ENCODE peak calls at places on chromosome 7, in eight cellular contexts. Z is SHP77; Y is CD8-positive, alpha-beta T cell; B is AG08395; E is Calu3; U is stimulated activated CD4-positive, alpha-beta T cell treated with anti-CD3 and anti-CD28 coated beads, Interleukin-4, amount 100 ng/mL, for 1 hour; A is T-helper 1 cell; O is fibroblast of the aortic adventitia. V is an unnamed sample.

GRCh38 chr7:46486264-46487206 is 565.5 kb upstream of the IGFBP3 start:
- DNase-seq in B (peak), O (peak), Y (no peak), E (peak), Z (no peak), A (no peak), U (no peak), V (no peak)

GRCh38 chr7:111075498-111075897 is 15.4 kb upstream of the LRRN3 start:
- DNase-seq in O (no peak), Z (no peak), U (no peak), A (no peak), E (no peak), Y (no peak), B (no peak), V (no peak)

GRCh38 chr7:142535123-142535779 is 214.0 kb upstream of the PRSS1 start:
- DNase-seq in O (peak), B (peak), U (peak), A (peak), E (peak), Z (peak), Y (peak), V (peak)

GRCh38 chr7:115631782-115632181 is 398.8 kb downstream of the TFEC start:
- DNase-seq in Z (no peak), B (no peak), O (peak), E (no peak), Y (no peak), U (no peak), A (no peak), V (no peak)

GRCh38 chr7:537911-538634 is 18.4 kb upstream of the PDGFA start:
- DNase-seq in B (peak), A (no peak), U (no peak), E (peak), Z (no peak), O (peak), Y (no peak), V (no peak)

GRCh38 chr7:36671432-36671829 is 52.9 kb downstream of the AOAH start:
- DNase-seq in E (no peak), Z (no peak), O (no peak), A (no peak), Y (no peak), U (no peak), B (no peak), V (no peak)

GRCh38 chr7:1707756-1708611 is 37.9 kb downstream of the ELFN1 start:
- DNase-seq in E (no peak), B (no peak), U (no peak), A (no peak), O (no peak), Z (no peak), Y (no peak), V (no peak)

GRCh38 chr7:69403169-69403568 is 195.1 kb upstream of the AUTS2 start:
- DNase-seq in U (no peak), Z (no peak), O (no peak), Y (no peak), B (peak), E (no peak), A (no peak), V (peak)

GRCh38 chr7:47893238-47893637 is 55.0 kb downstream of the PKD1L1 start:
- DNase-seq in Y (no peak), U (no peak), E (peak), A (no peak), B (no peak), O (no peak), Z (no peak), V (peak)

GRCh38 chr7:28311670-28312069 is 100.6 kb upstream of the CREB5 start:
- DNase-seq in Y (no peak), A (no peak), Z (no peak), E (no peak), U (no peak), O (no peak), B (no peak), V (no peak)

GRCh38 chr7:139118803-139119485 is 9.4 kb upstream of the ZC3HAV1 start:
- DNase-seq in Y (peak), A (no peak), Z (no peak), E (no peak), U (no peak), O (peak), B (no peak), V (peak)

GRCh38 chr7:95586951-95587301 is 9.4 kb downstream of the PDK4 start:
- DNase-seq in Y (no peak), O (no peak), Z (no peak), B (no peak), U (no peak), E (no peak), A (no peak), V (no peak)

GRCh38 chr7:105218215-105218614 is 170.5 kb downstream of the SRPK2 start:
- DNase-seq in Y (no peak), E (peak), O (no peak), B (no peak), A (no peak), Z (no peak), U (no peak), V (no peak)

GRCh38 chr7:23893942-23894890 is 184.2 kb downstream of the STK31 start:
- DNase-seq in E (no peak), Y (no peak), A (no peak), B (no peak), O (peak), Z (no peak), U (no peak), V (no peak)

GRCh38 chr7:144834516-144835165 is 1.2 kb downstream of the TPK1 start:
- DNase-seq in O (peak), U (peak), A (no peak), Y (peak), Z (no peak), B (peak), E (peak), V (peak)

GRCh38 chr7:142177869-142178268 is 66.4 kb downstream of the MGAM2 start:
- DNase-seq in U (no peak), Z (no peak), A (no peak), O (no peak), E (no peak), Y (no peak), B (no peak), V (no peak)

GRCh38 chr7:74092321-74092963 is 8.8 kb downstream of the LIMK1 start:
- DNase-seq in Y (no peak), O (no peak), E (no peak), U (no peak), A (no peak), Z (no peak), B (no peak), V (peak)

GRCh38 chr7:129376778-129377700 is 57.2 kb upstream of the STRIP2 start:
- DNase-seq in U (no peak), Z (no peak), O (peak), Y (no peak), B (peak), E (peak), A (no peak), V (no peak)

GRCh38 chr7:46764100-46764941 is 817.6 kb downstream of the TNS3 start:
- DNase-seq in Y (no peak), U (no peak), A (no peak), E (peak), O (peak), Z (no peak), B (peak), V (no peak)

GRCh38 chr7:81233208-81233940 is 314.5 kb upstream of the SEMA3C start:
- DNase-seq in A (no peak), E (no peak), B (peak), Z (no peak), O (peak), U (no peak), Y (no peak), V (no peak)

GRCh38 chr7:80604436-80604835 is 34.0 kb upstream of the CD36 start:
- DNase-seq in E (no peak), Z (no peak), A (no peak), Y (no peak), B (no peak), U (no peak), O (no peak), V (no peak)

GRCh38 chr7:33869176-33869575 is 36.2 kb upstream of the BMPER start:
- DNase-seq in B (no peak), Z (no peak), E (no peak), A (no peak), O (no peak), Y (no peak), U (no peak), V (no peak)

GRCh38 chr7:130489140-130489967 is 2.5 kb upstream of the MEST start:
- DNase-seq in B (no peak), Z (no peak), A (no peak), Y (no peak), U (no peak), O (peak), E (no peak), V (no peak)

GRCh38 chr7:5422324-5423271 is 1.0 kb downstream of the TNRC18 start:
- DNase-seq in U (no peak), E (peak), Y (no peak), Z (no peak), B (no peak), A (no peak), O (peak), V (no peak)

GRCh38 chr7:108004220-108005142 is 1.5 kb upstream of the LAMB1 start:
- DNase-seq in U (no peak), Y (no peak), B (peak), O (peak), Z (no peak), A (no peak), E (peak), V (no peak)